ENCODE peak calls at places on chromosomes 7 and 10, in five cellular contexts. Y is IMR-90, Q is trophoblast cell, K is mesenchymal stem cell, U is H9. S is an unnamed sample.

GRCh38 chr7:149496642-149497391 is 792 bp downstream of the ZNF746 start:
- DNase-seq in Y (peak; percentile 15), U (no peak), K (peak; percentile 58), Q (no peak), S (peak; percentile 20)

GRCh38 chr10:80187465-80188409 is 17.6 kb downstream of the ANXA11 start:
- DNase-seq in Q (no peak), U (no peak), K (no peak), Y (no peak), S (no peak)

GRCh38 chr10:4678951-4679671 is 146.9 kb upstream of the AKR1E2 start:
- DNase-seq in Q (no peak), Y (no peak), K (no peak), U (no peak), S (no peak)

GRCh38 chr7:949021-949934 is 5.2 kb downstream of the ADAP1 start:
- DNase-seq in Y (no peak), U (peak; percentile 36), K (no peak), Q (no peak), S (no peak)

GRCh38 chr10:88707429-88708110 is 1.5 kb downstream of the LIPK start:
- DNase-seq in U (no peak), Y (peak; percentile 81), K (peak; percentile 68), Q (peak; percentile 19), S (no peak)

GRCh38 chr7:44386139-44386913 is 60.9 kb upstream of the CAMK2B start:
- DNase-seq in Q (no peak), Y (peak; percentile 24), U (peak; percentile 13), K (no peak), S (no peak)

GRCh38 chr10:73529089-73529832 is 33.4 kb upstream of the PPP3CB start:
- DNase-seq in U (peak; percentile 71), Y (peak; percentile 81), Q (peak; percentile 56), K (peak; percentile 82), S (peak; percentile 83)

GRCh38 chr10:112298581-112298980 is 15.4 kb downstream of the TECTB start:
- DNase-seq in Y (no peak), Q (no peak), K (no peak), U (no peak), S (no peak)

GRCh38 chr7:107686816-107687387 is 26.3 kb downstream of the SLC26A4 start:
- DNase-seq in Y (no peak), K (no peak), Q (no peak), U (no peak), S (no peak)

GRCh38 chr10:6204341-6205191 is 1.8 kb downstream of the PFKFB3 start:
- DNase-seq in Y (peak; percentile 84), K (peak; percentile 74), Q (no peak), U (peak; percentile 41), S (peak; percentile 45)

GRCh38 chr10:69710008-69710905 is 80.2 kb downstream of the FAM241B start:
- DNase-seq in Q (no peak), U (no peak), K (no peak), Y (no peak), S (no peak)

GRCh38 chr10:132011027-132011426 is 29.3 kb upstream of the BNIP3 start:
- DNase-seq in Q (no peak), U (no peak), Y (no peak), K (no peak), S (no peak)

GRCh38 chr7:95324396-95324795 is at the start of gene PON1:
- DNase-seq in K (no peak), U (peak; percentile 81), Y (no peak), Q (no peak), S (no peak)

GRCh38 chr7:37932993-37933392 is 12.6 kb downstream of the EPDR1 start:
- DNase-seq in U (no peak), Q (no peak), Y (no peak), K (no peak), S (no peak)

GRCh38 chr7:128920913-128921582 is 10.5 kb upstream of the KCP start:
- DNase-seq in K (no peak), U (peak; percentile 24), Y (no peak), Q (no peak), S (no peak)

GRCh38 chr10:29470843-29471482 is 163.8 kb downstream of the SVIL start:
- DNase-seq in K (no peak), Q (no peak), Y (no peak), U (no peak), S (no peak)

GRCh38 chr10:95416973-95417372 is 126.2 kb upstream of the PDLIM1 start:
- DNase-seq in Q (no peak), Y (no peak), U (no peak), K (no peak), S (no peak)

GRCh38 chr10:26407406-26407969 is 30.7 kb upstream of the APBB1IP start:
- DNase-seq in U (no peak), Y (no peak), K (peak; percentile 70), Q (peak; percentile 94), S (no peak)

GRCh38 chr10:5584895-5585516 is 60.2 kb downstream of the CALML3 start:
- DNase-seq in Y (peak; percentile 86), Q (peak; percentile 99), K (peak; percentile 81), U (peak; percentile 49), S (no peak)

GRCh38 chr7:98534493-98534892 is 82.6 kb upstream of the NPTX2 start:
- DNase-seq in U (no peak), Q (no peak), K (no peak), Y (no peak), S (no peak)

GRCh38 chr7:48441848-48442492 is 270.7 kb downstream of the ABCA13 start:
- DNase-seq in Q (no peak), Y (no peak), U (no peak), K (no peak), S (no peak)

GRCh38 chr10:97888641-97889262 is 39.1 kb downstream of the GOLGA7B start:
- DNase-seq in Q (no peak), U (peak; percentile 90), Y (peak; percentile 7), K (peak; percentile 19), S (no peak)

GRCh38 chr7:4325732-4326131 is 356.4 kb upstream of the FOXK1 start:
- DNase-seq in Y (no peak), Q (no peak), K (no peak), U (no peak), S (no peak)
- H2AFZ ChIP-seq in Y (no peak overlapping the region), Q (no peak overlapping the region), K (no peak overlapping the region), U (no peak overlapping the region), S (no peak overlapping the region)

GRCh38 chr10:77898323-77899079 is 28.1 kb downstream of the DLG5 start:
- DNase-seq in U (no peak), Q (no peak), Y (no peak), K (no peak), S (no peak)
- H3K18ac ChIP-seq in U (no peak overlapping the region), Q (peak overlapping the region; percentile 55), Y (no peak overlapping the region), K (peak overlapping the region; percentile 49), S (peak overlapping the region; percentile 44)

GRCh38 chr10:101231912-101232689 is 2.8 kb upstream of the LBX1 start:
- DNase-seq in U (no peak), Y (no peak), K (no peak), Q (no peak), S (no peak)
- H2AK5ac ChIP-seq in U (no peak overlapping the region), Y (no peak overlapping the region), K (no peak overlapping the region), Q (no peak overlapping the region), S (no peak overlapping the region)

GRCh38 chr7:49876202-49876601 is 102.8 kb downstream of the VWC2 start:
- DNase-seq in K (no peak), U (no peak), Y (no peak), Q (no peak), S (no peak)

GRCh38 chr7:49883933-49884332 is 110.5 kb downstream of the VWC2 start:
- DNase-seq in K (no peak), Q (no peak), Y (no peak), U (no peak), S (no peak)

GRCh38 chr7:49875336-49875735 is 101.9 kb downstream of the VWC2 start:
- DNase-seq in K (no peak), U (no peak), Q (no peak), Y (no peak), S (no peak)

DNA sequence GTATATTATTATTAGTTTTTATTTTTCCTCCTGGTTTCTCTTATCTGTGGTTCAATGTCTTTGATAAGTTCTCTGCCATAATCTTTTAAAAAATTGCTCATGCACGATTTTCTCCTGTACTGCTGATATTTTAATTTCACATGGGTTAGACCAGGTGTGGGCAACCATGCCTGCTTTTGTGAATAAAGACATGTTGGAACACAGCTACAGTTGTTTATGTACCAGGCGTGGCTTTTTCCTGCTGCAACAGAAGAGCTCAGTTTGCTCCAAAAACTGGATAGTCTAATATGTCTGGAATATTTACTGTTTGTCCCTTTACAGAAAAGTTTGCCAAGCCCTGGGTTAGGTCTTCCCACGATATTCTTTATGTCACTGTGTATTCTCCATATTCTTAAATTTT is 105.2 kb downstream of the VWC2 start:
- DNase-seq in K (no peak), Y (no peak), U (no peak), Q (no peak), S (no peak)
- H2AFZ ChIP-seq in K (no peak overlapping the region), Y (no peak overlapping the region), U (no peak overlapping the region), Q (no peak overlapping the region), S (no peak overlapping the region)

GRCh38 chr7:93574269-93574645 is 267 bp downstream of the CALCR start:
- DNase-seq in K (no peak), Q (no peak), Y (no peak), U (peak; percentile 46), S (no peak)

GRCh38 chr7:93575555-93576397 is 1.3 kb upstream of the CALCR start:
- DNase-seq in Y (no peak), U (peak; percentile 42), K (no peak), Q (peak; percentile 31), S (no peak)

GRCh38 chr7:93578762-93579161 is 4.2 kb upstream of the CALCR start:
- DNase-seq in Y (no peak), U (no peak), K (no peak), Q (no peak), S (no peak)

GRCh38 chr7:93569189-93569588 is 5.3 kb downstream of the CALCR start:
- DNase-seq in K (no peak), Y (no peak), Q (no peak), U (no peak), S (no peak)

GRCh38 chr7:93574646-93575554 is at the start of gene CALCR:
- DNase-seq in Y (no peak), Q (no peak), K (no peak), U (peak; percentile 70), S (peak; percentile 48)
- H3K18ac ChIP-seq in Y (no peak within 1 kb of the TSS), Q (peak within 1 kb of the TSS; percentile 70), K (no peak within 1 kb of the TSS), U (no peak within 1 kb of the TSS), S (peak within 1 kb of the TSS; percentile 27)

GRCh38 chr10:28442375-28442774 is 90.5 kb upstream of the WAC start:
- DNase-seq in Q (no peak), K (no peak), U (no peak), Y (no peak), S (no peak)
- H2AK5ac ChIP-seq in Q (no peak overlapping the region), K (no peak overlapping the region), U (no peak overlapping the region), Y (no peak overlapping the region), S (no peak overlapping the region)

GRCh38 chr10:92181575-92181974 is 109.3 kb downstream of the CPEB3 start:
- DNase-seq in Y (no peak), Q (no peak), U (no peak), K (peak; percentile 45), S (no peak)
- H2AFZ ChIP-seq in Y (no peak overlapping the region), Q (no peak overlapping the region), U (no peak overlapping the region), K (no peak overlapping the region), S (no peak overlapping the region)

DNA sequence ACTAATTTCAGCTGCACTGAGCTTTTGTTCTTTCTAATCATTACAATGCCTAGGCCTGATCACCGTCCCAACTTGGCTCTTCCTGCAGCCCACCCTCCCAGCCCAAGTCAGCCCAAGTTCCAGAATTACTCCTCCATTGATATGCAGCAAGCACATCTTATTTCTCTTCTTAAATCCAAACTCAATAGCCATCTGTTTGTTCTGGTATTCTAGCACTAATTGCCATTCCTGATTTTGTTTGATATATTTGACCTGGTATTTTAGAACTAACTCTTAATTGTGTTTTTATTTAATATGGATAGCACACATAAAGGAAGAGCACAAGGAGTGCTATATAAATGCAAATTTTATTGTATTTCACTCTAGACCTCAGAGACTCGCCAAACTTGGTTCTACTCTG is 241.2 kb downstream of the SKIDA1 start:
- DNase-seq in Y (no peak), U (no peak), K (no peak), Q (no peak), S (no peak)
- H3K18ac ChIP-seq in Y (no peak overlapping the region), U (no peak overlapping the region), K (no peak overlapping the region), Q (no peak overlapping the region), S (no peak overlapping the region)